ENCODE peak calls at places on chromosomes 12 and 14, in four cellular contexts. One of them, this sample, is unnamed.
A peak's percentile ranks its signal among the peaks of the same experiment; 100 is the strongest.

GRCh38 chr14:74579447-74580274 is 32.4 kb downstream of the LTBP2 start:
- DNase-seq in brain microvascular endothelial cell: peak; percentile 76
- DNase-seq in neural progenitor cell: no peak
- DNase-seq in nephron progenitor cell: no peak
- DNase-seq in this sample: peak; percentile 49

GRCh38 chr14:90444077-90444696 is 47.4 kb downstream of the CALM1 start:
- DNase-seq in brain microvascular endothelial cell: no peak
- DNase-seq in neural progenitor cell: no peak
- DNase-seq in nephron progenitor cell: no peak
- DNase-seq in this sample: no peak

GRCh38 chr14:65560340-65561027 is 148.0 kb downstream of the FUT8 start:
- DNase-seq in brain microvascular endothelial cell: no peak
- DNase-seq in neural progenitor cell: no peak
- DNase-seq in nephron progenitor cell: no peak
- DNase-seq in this sample: no peak

GRCh38 chr12:110917467-110917866 is 2.9 kb downstream of the MYL2 start:
- DNase-seq in brain microvascular endothelial cell: peak; percentile 55
- DNase-seq in neural progenitor cell: no peak
- DNase-seq in nephron progenitor cell: no peak
- DNase-seq in this sample: no peak

GRCh38 chr12:76489737-76490136 is 69.8 kb downstream of the OSBPL8 start:
- DNase-seq in brain microvascular endothelial cell: peak; percentile 20
- DNase-seq in neural progenitor cell: no peak
- DNase-seq in nephron progenitor cell: no peak
- DNase-seq in this sample: no peak

GRCh38 chr12:27554421-27555186 is 30.6 kb downstream of the PPFIBP1 start:
- DNase-seq in brain microvascular endothelial cell: peak; percentile 55
- DNase-seq in neural progenitor cell: no peak
- DNase-seq in nephron progenitor cell: peak; percentile 46
- DNase-seq in this sample: no peak

GRCh38 chr12:74922642-74923041 is 287.0 kb downstream of the KCNC2 start:
- DNase-seq in brain microvascular endothelial cell: no peak
- DNase-seq in neural progenitor cell: no peak
- DNase-seq in nephron progenitor cell: no peak
- DNase-seq in this sample: no peak

GRCh38 chr12:115438314-115438713 is 754.3 kb upstream of the TBX3 start:
- DNase-seq in brain microvascular endothelial cell: no peak
- DNase-seq in neural progenitor cell: no peak
- DNase-seq in nephron progenitor cell: no peak
- DNase-seq in this sample: no peak

GRCh38 chr12:39813776-39814175 is 194.2 kb upstream of the ABCD2 start:
- DNase-seq in brain microvascular endothelial cell: no peak
- DNase-seq in neural progenitor cell: no peak
- DNase-seq in nephron progenitor cell: no peak
- DNase-seq in this sample: no peak

GRCh38 chr12:57258977-57259970 is 8.3 kb upstream of the STAC3 start:
- DNase-seq in brain microvascular endothelial cell: no peak
- DNase-seq in neural progenitor cell: no peak
- DNase-seq in nephron progenitor cell: no peak
- DNase-seq in this sample: no peak